ENCODE peak calls at places on chromosomes 2 and 18, in ten cellular contexts. M is activated naive CD8-positive, alpha-beta T cell treated with anti-CD3 and anti-CD28 coated beads, Interleukin-2, amount 50 U/mL, for 24 hours; N is NCI-H446 treated with DMSO at 0.1 percent for 48 hours; C is T-helper 1 cell; B is T-helper 2 cell; G is MV-4-11; W is GM12865; J is activated effector memory CD4-positive, alpha-beta T cell treated with anti-CD3 and anti-CD28 coated beads, Interleukin-2, amount 50 U/mL, for 16 hours; F is EL; Z is stimulated activated CD4-positive, alpha-beta T cell treated with anti-CD3 and anti-CD28 coated beads, Interleukin-1b, Interleukin-23, amount 100 ng/mL, for 48 hours. R is an unnamed sample.

GRCh38 chr2:19503915-19504314 is 145.5 kb upstream of the OSR1 start:
- DNase-seq in M (no peak), N (no peak), C (no peak), B (no peak), G (no peak), W (no peak), J (no peak), F (no peak), Z (no peak), R (no peak)

GRCh38 chr18:79943608-79944125 is 7.8 kb downstream of the SLC66A2 start:
- DNase-seq in M (no peak), N (no peak), C (no peak), B (no peak), G (no peak), W (no peak), J (no peak), F (no peak), Z (no peak), R (no peak)

GRCh38 chr18:24860978-24861680 is 400.7 kb downstream of the HRH4 start:
- DNase-seq in M (no peak), N (no peak), C (no peak), B (no peak), G (no peak), W (no peak), J (no peak), F (no peak), Z (no peak), R (no peak)

GRCh38 chr2:98485453-98485755 is 40.7 kb downstream of the INPP4A start:
- DNase-seq in M (no peak), N (no peak), C (no peak), B (no peak), G (no peak), W (peak; percentile 59), J (peak; percentile 50), F (no peak), Z (no peak), R (no peak)

GRCh38 chr2:46481541-46482193 is 2.3 kb downstream of the TMEM247 start:
- DNase-seq in M (no peak), N (no peak), C (no peak), B (no peak), G (peak; percentile 29), W (no peak), J (no peak), F (peak; percentile 89), Z (no peak), R (no peak)

GRCh38 chr18:58569490-58569911 is 59.4 kb downstream of the ALPK2 start:
- DNase-seq in M (no peak), N (no peak), C (no peak), B (no peak), G (no peak), W (no peak), J (no peak), F (no peak), Z (no peak), R (no peak)

GRCh38 chr2:163551974-163552373 is 183.8 kb downstream of the FIGN start:
- DNase-seq in M (no peak), N (no peak), C (no peak), B (no peak), G (no peak), W (no peak), J (no peak), F (peak; percentile 15), Z (no peak), R (no peak)

GRCh38 chr18:68267583-68267982 is 447.3 kb downstream of the TMX3 start:
- DNase-seq in M (no peak), N (no peak), C (no peak), B (no peak), G (no peak), W (no peak), J (no peak), F (peak; percentile 83), Z (no peak), R (no peak)

GRCh38 chr2:174326880-174327558 is 7.7 kb upstream of the SP9 start:
- DNase-seq in M (no peak), N (no peak), C (no peak), B (no peak), G (no peak), W (no peak), J (peak; percentile 70), F (no peak), Z (no peak), R (no peak)